ENCODE peak calls at places on chromosome 3, in eight cellular contexts. One of them, this sample, is unnamed.
A peak's percentile ranks its signal among the peaks of the same experiment; 100 is the strongest.

GRCh38 chr3:157529751-157530150 is 26.5 kb upstream of the VEPH1 start:
- DNase-seq in adipocyte: no peak
- DNase-seq in psoas muscle: no peak
- DNase-seq in pancreas: no peak
- DNase-seq in fibroblast of lung: no peak
- DNase-seq in tibial nerve: no peak
- DNase-seq in Peyer's patch: no peak
- DNase-seq in endodermal cell: no peak
- DNase-seq in this sample: no peak

GRCh38 chr3:46864051-46864881 is 1.0 kb upstream of the MYL3 start:
- DNase-seq in adipocyte: no peak
- DNase-seq in psoas muscle: peak; percentile 49
- DNase-seq in pancreas: no peak
- DNase-seq in fibroblast of lung: no peak
- DNase-seq in tibial nerve: no peak
- DNase-seq in Peyer's patch: peak; percentile 16
- DNase-seq in endodermal cell: peak; percentile 36
- DNase-seq in this sample: peak; percentile 41

GRCh38 chr3:474828-475227 is 278.3 kb downstream of the CHL1 start:
- DNase-seq in adipocyte: no peak
- DNase-seq in psoas muscle: no peak
- DNase-seq in pancreas: no peak
- DNase-seq in fibroblast of lung: no peak
- DNase-seq in tibial nerve: no peak
- DNase-seq in Peyer's patch: no peak
- DNase-seq in endodermal cell: no peak
- DNase-seq in this sample: no peak

GRCh38 chr3:17742837-17743659 is 617 bp upstream of the TBC1D5 start:
- DNase-seq in adipocyte: no peak
- DNase-seq in psoas muscle: no peak
- DNase-seq in pancreas: no peak
- DNase-seq in fibroblast of lung: no peak
- DNase-seq in tibial nerve: peak; percentile 88
- DNase-seq in Peyer's patch: no peak
- DNase-seq in endodermal cell: no peak
- DNase-seq in this sample: no peak

GRCh38 chr3:11643212-11644087 is at the start of gene VGLL4:
- DNase-seq in adipocyte: peak; percentile 94
- DNase-seq in psoas muscle: peak; percentile 94
- DNase-seq in pancreas: peak; percentile 74
- DNase-seq in fibroblast of lung: peak; percentile 97
- DNase-seq in tibial nerve: peak; percentile 77
- DNase-seq in Peyer's patch: peak; percentile 83
- DNase-seq in endodermal cell: peak; percentile 97
- DNase-seq in this sample: peak; percentile 97

GRCh38 chr3:126522363-126522788 is 1.6 kb upstream of the CHST13 start:
- DNase-seq in adipocyte: peak; percentile 88
- DNase-seq in psoas muscle: peak; percentile 71
- DNase-seq in pancreas: peak; percentile 25
- DNase-seq in fibroblast of lung: peak; percentile 21
- DNase-seq in tibial nerve: peak; percentile 61
- DNase-seq in Peyer's patch: peak; percentile 60
- DNase-seq in endodermal cell: peak; percentile 90
- DNase-seq in this sample: peak; percentile 40

GRCh38 chr3:24018784-24019570 is 73.9 kb downstream of the NR1D2 start:
- DNase-seq in adipocyte: no peak
- DNase-seq in psoas muscle: no peak
- DNase-seq in pancreas: no peak
- DNase-seq in fibroblast of lung: no peak
- DNase-seq in tibial nerve: no peak
- DNase-seq in Peyer's patch: no peak
- DNase-seq in endodermal cell: peak; percentile 51
- DNase-seq in this sample: no peak

GRCh38 chr3:175818811-175819464 is 959.8 kb downstream of the NAALADL2 start:
- DNase-seq in adipocyte: no peak
- DNase-seq in psoas muscle: no peak
- DNase-seq in pancreas: no peak
- DNase-seq in fibroblast of lung: peak; percentile 3
- DNase-seq in tibial nerve: no peak
- DNase-seq in Peyer's patch: no peak
- DNase-seq in endodermal cell: no peak
- DNase-seq in this sample: no peak

GRCh38 chr3:149368201-149368849 is 9.1 kb downstream of the TM4SF1 start:
- DNase-seq in adipocyte: no peak
- DNase-seq in psoas muscle: no peak
- DNase-seq in pancreas: no peak
- DNase-seq in fibroblast of lung: no peak
- DNase-seq in tibial nerve: no peak
- DNase-seq in Peyer's patch: no peak
- DNase-seq in endodermal cell: no peak
- DNase-seq in this sample: peak; percentile 38

DNA sequence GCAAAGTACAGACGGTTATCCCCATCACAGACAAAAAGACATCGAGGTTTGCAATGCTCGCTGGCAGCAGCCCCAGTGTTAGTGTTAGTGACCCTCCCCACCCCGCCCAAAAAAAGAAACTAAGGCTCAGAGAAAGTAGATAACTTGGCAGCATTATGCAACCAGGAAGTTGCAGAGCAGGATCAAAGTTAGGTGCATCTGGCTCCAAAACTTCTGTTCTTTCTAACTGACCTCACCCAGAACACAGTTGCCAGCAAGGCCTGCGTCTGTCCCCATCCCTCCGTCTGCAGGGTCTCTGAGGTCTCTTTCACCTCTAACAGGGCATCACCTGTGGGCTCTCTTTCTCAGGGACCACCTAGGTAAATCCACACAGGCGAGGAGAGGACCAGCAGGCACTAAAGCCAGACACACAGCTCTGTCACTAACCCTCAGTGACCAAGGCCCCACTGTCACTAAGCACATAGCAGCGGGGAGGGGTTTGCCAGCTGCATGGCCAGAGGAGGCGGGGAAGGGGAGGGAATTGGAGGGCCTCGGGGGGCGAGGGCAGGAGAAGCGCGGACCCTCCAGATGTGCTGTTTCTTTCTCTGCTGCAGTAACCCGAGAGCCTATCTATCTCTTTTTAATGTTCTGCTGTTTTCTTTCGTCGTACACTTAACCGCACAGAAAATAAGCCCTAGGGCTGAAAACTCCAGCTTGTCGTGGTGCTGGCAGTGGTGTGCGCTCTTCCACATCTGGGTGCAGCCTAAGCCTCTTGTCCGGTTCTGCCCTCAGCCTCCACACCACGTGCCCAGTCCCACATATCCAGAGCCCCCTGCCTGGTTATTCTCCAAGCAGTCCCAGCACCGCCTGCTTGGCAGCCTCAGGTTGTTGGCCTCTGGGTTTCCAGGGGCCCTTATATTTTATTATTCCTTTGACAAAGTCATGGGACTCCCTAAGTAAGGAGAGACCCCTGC is 51.3 kb downstream of the BDH1 start:
- DNase-seq in adipocyte: no peak
- DNase-seq in psoas muscle: no peak
- DNase-seq in pancreas: no peak
- DNase-seq in fibroblast of lung: no peak
- DNase-seq in tibial nerve: no peak
- DNase-seq in Peyer's patch: no peak
- DNase-seq in endodermal cell: no peak
- DNase-seq in this sample: no peak
- H3K4me3 ChIP-seq in adipocyte: no peak overlapping the region
- H3K4me3 ChIP-seq in psoas muscle: no peak overlapping the region
- H3K4me3 ChIP-seq in pancreas: no peak overlapping the region
- H3K4me3 ChIP-seq in fibroblast of lung: no peak overlapping the region
- H3K4me3 ChIP-seq in tibial nerve: no peak overlapping the region
- H3K4me3 ChIP-seq in Peyer's patch: no peak overlapping the region
- H3K4me3 ChIP-seq in endodermal cell: no peak overlapping the region
- H3K4me3 ChIP-seq in this sample: no peak overlapping the region

GRCh38 chr3:89114841-89115223 is 7.4 kb downstream of the EPHA3 start:
- DNase-seq in adipocyte: no peak
- DNase-seq in psoas muscle: no peak
- DNase-seq in pancreas: no peak
- DNase-seq in fibroblast of lung: no peak
- DNase-seq in tibial nerve: no peak
- DNase-seq in Peyer's patch: no peak
- DNase-seq in endodermal cell: no peak
- DNase-seq in this sample: no peak

GRCh38 chr3:89113344-89113743 is 5.9 kb downstream of the EPHA3 start:
- DNase-seq in adipocyte: no peak
- DNase-seq in psoas muscle: no peak
- DNase-seq in pancreas: no peak
- DNase-seq in fibroblast of lung: no peak
- DNase-seq in tibial nerve: no peak
- DNase-seq in Peyer's patch: no peak
- DNase-seq in endodermal cell: no peak
- DNase-seq in this sample: no peak

GRCh38 chr3:89116486-89116885 is 9.1 kb downstream of the EPHA3 start:
- DNase-seq in adipocyte: no peak
- DNase-seq in psoas muscle: no peak
- DNase-seq in pancreas: no peak
- DNase-seq in fibroblast of lung: peak; percentile 69
- DNase-seq in tibial nerve: no peak
- DNase-seq in Peyer's patch: no peak
- DNase-seq in endodermal cell: no peak
- DNase-seq in this sample: no peak

GRCh38 chr3:89113887-89114840 is 6.7 kb downstream of the EPHA3 start:
- DNase-seq in adipocyte: peak; percentile 79
- DNase-seq in psoas muscle: peak; percentile 72
- DNase-seq in pancreas: peak; percentile 52
- DNase-seq in fibroblast of lung: peak; percentile 70
- DNase-seq in tibial nerve: peak; percentile 59
- DNase-seq in Peyer's patch: peak; percentile 60
- DNase-seq in endodermal cell: peak; percentile 96
- DNase-seq in this sample: peak; percentile 65
- H3K4me3 ChIP-seq in adipocyte: peak overlapping the region; percentile 79
- H3K4me3 ChIP-seq in psoas muscle: peak overlapping the region; percentile 59
- H3K4me3 ChIP-seq in pancreas: peak overlapping the region; percentile 26
- H3K4me3 ChIP-seq in fibroblast of lung: peak overlapping the region; percentile 51
- H3K4me3 ChIP-seq in tibial nerve: peak overlapping the region; percentile 53
- H3K4me3 ChIP-seq in Peyer's patch: peak overlapping the region; percentile 22
- H3K4me3 ChIP-seq in endodermal cell: peak overlapping the region; percentile 80
- H3K4me3 ChIP-seq in this sample: peak overlapping the region; percentile 58

GRCh38 chr3:138776961-138777360 is 57.8 kb downstream of the PIK3CB start:
- DNase-seq in adipocyte: no peak
- DNase-seq in psoas muscle: no peak
- DNase-seq in pancreas: no peak
- DNase-seq in fibroblast of lung: no peak
- DNase-seq in tibial nerve: no peak
- DNase-seq in Peyer's patch: no peak
- DNase-seq in endodermal cell: no peak
- DNase-seq in this sample: no peak

GRCh38 chr3:138782748-138783147 is 52.0 kb downstream of the PIK3CB start:
- DNase-seq in adipocyte: no peak
- DNase-seq in psoas muscle: no peak
- DNase-seq in pancreas: no peak
- DNase-seq in fibroblast of lung: no peak
- DNase-seq in tibial nerve: no peak
- DNase-seq in Peyer's patch: no peak
- DNase-seq in endodermal cell: no peak
- DNase-seq in this sample: no peak

GRCh38 chr3:138786788-138787276 is 47.9 kb downstream of the PIK3CB start:
- DNase-seq in adipocyte: peak; percentile 84
- DNase-seq in psoas muscle: no peak
- DNase-seq in pancreas: no peak
- DNase-seq in fibroblast of lung: peak; percentile 64
- DNase-seq in tibial nerve: no peak
- DNase-seq in Peyer's patch: no peak
- DNase-seq in endodermal cell: no peak
- DNase-seq in this sample: no peak

GRCh38 chr3:138778643-138779042 is 56.1 kb downstream of the PIK3CB start:
- DNase-seq in adipocyte: no peak
- DNase-seq in psoas muscle: no peak
- DNase-seq in pancreas: no peak
- DNase-seq in fibroblast of lung: no peak
- DNase-seq in tibial nerve: no peak
- DNase-seq in Peyer's patch: no peak
- DNase-seq in endodermal cell: no peak
- DNase-seq in this sample: no peak

DNA sequence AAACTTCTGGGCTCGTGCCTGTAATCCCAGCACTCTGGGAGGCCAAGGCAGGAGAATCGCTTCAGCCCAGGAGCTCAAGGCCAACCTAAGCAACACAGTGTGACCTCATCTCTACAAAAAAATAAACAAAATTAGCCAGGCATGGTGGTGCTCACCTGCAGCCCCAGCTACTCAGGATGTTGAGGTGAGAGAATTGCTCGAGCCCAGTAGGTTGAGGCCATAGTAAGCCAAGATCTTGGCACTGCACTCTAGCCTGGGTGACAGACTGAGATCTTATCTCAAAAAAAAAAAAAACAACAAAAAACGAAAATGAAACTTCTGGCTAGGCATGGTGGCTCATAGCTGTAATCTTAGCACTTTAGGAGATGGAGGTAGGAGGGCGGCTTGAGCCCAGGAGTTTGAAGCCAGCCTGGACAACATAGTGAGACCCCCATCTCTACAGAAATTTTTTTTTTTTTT is 53.7 kb downstream of the PIK3CB start:
- DNase-seq in adipocyte: no peak
- DNase-seq in psoas muscle: no peak
- DNase-seq in pancreas: no peak
- DNase-seq in fibroblast of lung: no peak
- DNase-seq in tibial nerve: no peak
- DNase-seq in Peyer's patch: no peak
- DNase-seq in endodermal cell: no peak
- DNase-seq in this sample: no peak
- H3K4me3 ChIP-seq in adipocyte: no peak overlapping the region
- H3K4me3 ChIP-seq in psoas muscle: no peak overlapping the region
- H3K4me3 ChIP-seq in pancreas: no peak overlapping the region
- H3K4me3 ChIP-seq in fibroblast of lung: no peak overlapping the region
- H3K4me3 ChIP-seq in tibial nerve: no peak overlapping the region
- H3K4me3 ChIP-seq in Peyer's patch: no peak overlapping the region
- H3K4me3 ChIP-seq in endodermal cell: no peak overlapping the region
- H3K4me3 ChIP-seq in this sample: no peak overlapping the region

GRCh38 chr3:128480278-128480677 is 12.7 kb downstream of the GATA2 start:
- DNase-seq in adipocyte: no peak
- DNase-seq in psoas muscle: no peak
- DNase-seq in pancreas: no peak
- DNase-seq in fibroblast of lung: no peak
- DNase-seq in tibial nerve: no peak
- DNase-seq in Peyer's patch: no peak
- DNase-seq in endodermal cell: no peak
- DNase-seq in this sample: peak; percentile 64

GRCh38 chr3:128482857-128483656 is 9.9 kb downstream of the GATA2 start:
- DNase-seq in adipocyte: peak; percentile 93
- DNase-seq in psoas muscle: peak; percentile 60
- DNase-seq in pancreas: no peak
- DNase-seq in fibroblast of lung: peak; percentile 85
- DNase-seq in tibial nerve: no peak
- DNase-seq in Peyer's patch: no peak
- DNase-seq in endodermal cell: peak; percentile 68
- DNase-seq in this sample: peak; percentile 71

GRCh38 chr3:128482175-128482856 is 10.7 kb downstream of the GATA2 start:
- DNase-seq in adipocyte: peak; percentile 67
- DNase-seq in psoas muscle: peak; percentile 2
- DNase-seq in pancreas: no peak
- DNase-seq in fibroblast of lung: peak; percentile 55
- DNase-seq in tibial nerve: no peak
- DNase-seq in Peyer's patch: no peak
- DNase-seq in endodermal cell: peak; percentile 66
- DNase-seq in this sample: no peak

GRCh38 chr3:128480717-128481437 is 12.1 kb downstream of the GATA2 start:
- DNase-seq in adipocyte: no peak
- DNase-seq in psoas muscle: peak; percentile 54
- DNase-seq in pancreas: no peak
- DNase-seq in fibroblast of lung: no peak
- DNase-seq in tibial nerve: no peak
- DNase-seq in Peyer's patch: no peak
- DNase-seq in endodermal cell: no peak
- DNase-seq in this sample: no peak

GRCh38 chr3:128481438-128481942 is 11.5 kb downstream of the GATA2 start:
- DNase-seq in adipocyte: peak; percentile 51
- DNase-seq in psoas muscle: peak; percentile 77
- DNase-seq in pancreas: no peak
- DNase-seq in fibroblast of lung: no peak
- DNase-seq in tibial nerve: no peak
- DNase-seq in Peyer's patch: no peak
- DNase-seq in endodermal cell: peak; percentile 74
- DNase-seq in this sample: peak; percentile 87
- H3K4me3 ChIP-seq in adipocyte: no peak overlapping the region
- H3K4me3 ChIP-seq in psoas muscle: no peak overlapping the region
- H3K4me3 ChIP-seq in pancreas: no peak overlapping the region
- H3K4me3 ChIP-seq in fibroblast of lung: no peak overlapping the region
- H3K4me3 ChIP-seq in tibial nerve: no peak overlapping the region
- H3K4me3 ChIP-seq in Peyer's patch: no peak overlapping the region
- H3K4me3 ChIP-seq in endodermal cell: no peak overlapping the region
- H3K4me3 ChIP-seq in this sample: no peak overlapping the region

This sample was measured in right cardiac atrium.